ENCODE peak calls at places on chromosomes 4 and X, in nine cellular contexts. X is CD4-positive, alpha-beta T cell; F is NCI-H1092 treated with DMSO at 0.1 percent for 48 hours; N is HCT116; A is neural progenitor cell; C is RPMI7951; U is substantia nigra; W is endodermal cell; O is NCI-H460. Z is an unnamed sample.

GRCh38 chrX:96183843-96184242 is 500.8 kb upstream of the DIAPH2 start:
- DNase-seq in X (no peak), F (no peak), N (no peak), A (no peak), C (peak), U (no peak), W (no peak), O (peak), Z (no peak)

GRCh38 chr4:166460769-166461550 is 587.9 kb downstream of the TLL1 start:
- DNase-seq in X (no peak), F (no peak), N (no peak), A (no peak), C (peak), U (no peak), W (no peak), O (no peak), Z (no peak)

GRCh38 chr4:116866116-116866515 is 219.3 kb downstream of the TRAM1L1 start:
- DNase-seq in X (no peak), F (no peak), N (no peak), A (no peak), C (peak), U (no peak), W (no peak), O (no peak), Z (no peak)

GRCh38 chr4:187789078-187789477 is 206.5 kb upstream of the ZFP42 start:
- DNase-seq in X (no peak), F (no peak), N (no peak), A (no peak), C (no peak), U (no peak), W (no peak), O (no peak), Z (no peak)

GRCh38 chrX:40502688-40503087 is 78.1 kb upstream of the ATP6AP2 start:
- DNase-seq in X (no peak), F (no peak), N (no peak), A (no peak), C (no peak), U (no peak), W (no peak), O (no peak), Z (no peak)

GRCh38 chr4:153545822-153546221 is 79.7 kb downstream of the TMEM131L start:
- DNase-seq in X (no peak), F (no peak), N (no peak), A (no peak), C (no peak), U (no peak), W (no peak), O (no peak), Z (no peak)

GRCh38 chrX:26100421-26100920 is 37.7 kb upstream of the MAGEB18 start:
- DNase-seq in X (no peak), F (no peak), N (no peak), A (peak), C (no peak), U (no peak), W (no peak), O (no peak), Z (no peak)

GRCh38 chr4:102042843-102043802 is 252.6 kb downstream of the BANK1 start:
- DNase-seq in X (no peak), F (no peak), N (no peak), A (no peak), C (no peak), U (no peak), W (no peak), O (no peak), Z (no peak)

GRCh38 chr4:56181140-56181950 is 205.9 kb downstream of the AASDH start:
- DNase-seq in X (no peak), F (no peak), N (peak), A (no peak), C (no peak), U (no peak), W (no peak), O (no peak), Z (no peak)

GRCh38 chr4:7838136-7838782 is 101.4 kb downstream of the AFAP1 start:
- DNase-seq in X (no peak), F (no peak), N (no peak), A (no peak), C (no peak), U (no peak), W (no peak), O (no peak), Z (no peak)

GRCh38 chr4:100022792-100023222 is 72.7 kb upstream of the H2AZ1 start:
- DNase-seq in X (no peak), F (peak), N (no peak), A (peak), C (no peak), U (no peak), W (peak), O (no peak), Z (no peak)

GRCh38 chr4:124862261-124862660 is 149.7 kb upstream of the ANKRD50 start:
- DNase-seq in X (no peak), F (no peak), N (no peak), A (no peak), C (no peak), U (no peak), W (no peak), O (no peak), Z (no peak)

GRCh38 chr4:152106781-152107321 is 346.0 kb upstream of the GATB start:
- DNase-seq in X (no peak), F (no peak), N (no peak), A (no peak), C (peak), U (no peak), W (no peak), O (no peak), Z (no peak)

GRCh38 chrX:135522132-135522530 is 1.7 kb downstream of the INTS6L start:
- DNase-seq in X (no peak), F (peak), N (no peak), A (no peak), C (no peak), U (no peak), W (no peak), O (no peak), Z (no peak)

GRCh38 chr4:113730467-113731216 is 30.9 kb downstream of the CAMK2D start:
- DNase-seq in X (no peak), F (no peak), N (no peak), A (no peak), C (no peak), U (no peak), W (no peak), O (no peak), Z (no peak)

GRCh38 chr4:24862073-24862751 is 50.6 kb downstream of the CCDC149 start:
- DNase-seq in X (no peak), F (no peak), N (no peak), A (no peak), C (no peak), U (no peak), W (no peak), O (no peak), Z (no peak)

GRCh38 chr4:77349796-77350195 is 192.8 kb downstream of the CCNG2 start:
- DNase-seq in X (no peak), F (no peak), N (no peak), A (no peak), C (peak), U (no peak), W (no peak), O (no peak), Z (no peak)

GRCh38 chr4:107147864-107148263 is 111.8 kb upstream of the DKK2 start:
- DNase-seq in X (no peak), F (no peak), N (no peak), A (no peak), C (no peak), U (no peak), W (no peak), O (no peak), Z (no peak)

GRCh38 chrX:51728202-51728601 is 15.0 kb upstream of the GSPT2 start:
- DNase-seq in X (no peak), F (no peak), N (no peak), A (no peak), C (no peak), U (no peak), W (no peak), O (no peak), Z (no peak)

GRCh38 chr4:72631296-72631695 is 62.3 kb upstream of the ADAMTS3 start:
- DNase-seq in X (no peak), F (no peak), N (no peak), A (no peak), C (peak), U (peak), W (no peak), O (no peak), Z (no peak)

GRCh38 chrX:139932077-139932900 is 564 bp downstream of the ATP11C start:
- DNase-seq in X (peak), F (no peak), N (no peak), A (peak), C (peak), U (peak), W (no peak), O (peak), Z (no peak)

GRCh38 chr4:97238956-97239698 is 904.1 kb downstream of the STPG2 start:
- DNase-seq in X (no peak), F (peak), N (no peak), A (peak), C (no peak), U (no peak), W (no peak), O (no peak), Z (no peak)

GRCh38 chr4:143389543-143390195 is 53.0 kb downstream of the GAB1 start:
- DNase-seq in X (no peak), F (no peak), N (no peak), A (no peak), C (no peak), U (no peak), W (no peak), O (no peak), Z (no peak)

GRCh38 chr4:22170353-22170752 is 221.8 kb upstream of the KCNIP4 start:
- DNase-seq in X (no peak), F (no peak), N (no peak), A (no peak), C (peak), U (no peak), W (no peak), O (no peak), Z (no peak)

GRCh38 chr4:110484767-110485166 is 8.8 kb downstream of the ENPEP start:
- DNase-seq in X (no peak), F (no peak), N (no peak), A (no peak), C (peak), U (no peak), W (no peak), O (no peak), Z (no peak)

GRCh38 chr4:105126311-105127153 is 20.1 kb upstream of the TET2 start:
- DNase-seq in X (no peak), F (no peak), N (no peak), A (no peak), C (no peak), U (no peak), W (no peak), O (no peak), Z (no peak)

GRCh38 chrX:108304210-108304609 is 134.0 kb downstream of the COL4A6 start:
- DNase-seq in X (no peak), F (peak), N (no peak), A (peak), C (no peak), U (no peak), W (no peak), O (no peak), Z (no peak)

GRCh38 chr4:113744667-113745241 is 16.8 kb downstream of the CAMK2D start:
- DNase-seq in X (no peak), F (no peak), N (no peak), A (no peak), C (no peak), U (no peak), W (no peak), O (no peak), Z (no peak)

GRCh38 chr4:90318208-90318607 is 191.0 kb downstream of the CCSER1 start:
- DNase-seq in X (no peak), F (no peak), N (peak), A (no peak), C (peak), U (no peak), W (no peak), O (peak), Z (no peak)

GRCh38 chr4:83724488-83725060 is 188.7 kb downstream of the GPAT3 start:
- DNase-seq in X (no peak), F (no peak), N (no peak), A (no peak), C (no peak), U (no peak), W (no peak), O (no peak), Z (no peak)

Z was measured in esophagus squamous epithelium.